ENCODE peak calls at places on chromosomes 11 and 22, in eight cellular contexts. R is HCT116, J is HepG2, I is H1, O is endothelial cell of umbilical vein, K is K562, Z is GM23338, E is GM12878. M is an unnamed sample. For H3K36me3, the result is how much of the 10 kb centered on the place peaks cover.

GRCh38 chr22:46862418-46863324 is 100.2 kb downstream of the TBC1D22A start:
- DNase-seq in O (no peak), R (no peak), K (no peak), Z (no peak), E (peak), J (no peak), I (no peak), M (no peak)

GRCh38 chr22:27614291-27615007 is 187.1 kb downstream of the MN1 start:
- DNase-seq in I (no peak), J (no peak), O (no peak), R (no peak), E (no peak), K (no peak), Z (no peak), M (no peak)

GRCh38 chr11:95067828-95068244 is 1.1 kb downstream of the SRSF8 start:
- DNase-seq in K (peak), O (no peak), R (no peak), Z (no peak), E (no peak), J (no peak), I (no peak), M (no peak)

GRCh38 chr11:76850815-76851214 is 9.9 kb upstream of the ACER3 start:
- DNase-seq in J (no peak), O (no peak), E (no peak), R (no peak), K (no peak), I (no peak), Z (no peak), M (no peak)

GRCh38 chr11:122731500-122731913 is 76.0 kb downstream of the UBASH3B start:
- DNase-seq in E (no peak), O (no peak), Z (no peak), K (no peak), I (no peak), R (no peak), J (peak), M (no peak)

GRCh38 chr11:78202733-78203167 is 14.0 kb downstream of the USP35 start:
- DNase-seq in I (no peak), J (peak), R (no peak), O (no peak), E (no peak), K (no peak), Z (no peak), M (no peak)

GRCh38 chr11:88454881-88455280 is 117.3 kb upstream of the CTSC start:
- DNase-seq in R (no peak), J (no peak), K (peak), E (no peak), O (no peak), Z (no peak), I (no peak), M (no peak)

GRCh38 chr11:44221486-44221885 is 88.5 kb downstream of the ALX4 start:
- DNase-seq in E (no peak), I (no peak), J (no peak), O (no peak), R (no peak), Z (no peak), K (no peak), M (no peak)

GRCh38 chr11:17598700-17599459 is 51.8 kb downstream of the OTOG start:
- DNase-seq in E (peak), J (peak), R (peak), Z (peak), K (peak), I (peak), O (peak), M (peak)

GRCh38 chr22:49632199-49633009 is 195.3 kb downstream of the BRD1 start:
- DNase-seq in E (no peak), Z (no peak), J (peak), R (peak), O (peak), I (peak), K (no peak), M (peak)

DNA sequence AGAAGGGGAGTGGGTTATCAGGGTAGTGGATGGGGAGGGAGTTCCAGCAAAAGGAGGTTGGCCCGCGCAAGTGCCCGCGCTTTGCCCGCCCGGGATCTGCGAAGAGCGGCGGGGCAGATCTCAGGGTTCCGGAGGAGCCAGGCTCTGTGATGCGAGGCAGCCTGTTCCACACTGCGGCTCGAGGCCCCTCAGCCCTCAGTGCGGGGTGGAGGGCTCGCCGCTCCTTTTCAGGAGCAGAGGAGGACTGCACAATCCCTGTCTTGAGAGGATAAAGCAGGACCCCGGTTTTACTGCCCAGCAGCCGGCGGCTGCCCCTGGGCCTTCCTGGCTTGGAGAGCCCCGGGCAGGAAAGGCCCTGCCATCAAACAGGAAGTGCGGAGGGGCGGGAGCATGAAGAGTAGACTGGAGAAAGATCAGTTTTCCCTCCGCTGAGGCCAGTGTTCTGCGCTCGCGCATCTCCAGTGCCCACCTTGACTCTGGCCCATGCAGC is 6.2 kb downstream of the SLC6A5 start:
- DNase-seq in E (no peak), K (no peak), R (no peak), I (no peak), O (no peak), Z (no peak), J (no peak), M (no peak)
- TF ChIP-seq EZH2 in E (no peak), K (no peak), R (no peak), I (no peak), O (no peak), Z (no peak), J (no peak), M (peak)

GRCh38 chr22:37696657-37697539 is at the start of gene TRIOBP:
- DNase-seq in O (peak), K (peak), E (peak), I (peak), J (no peak), R (peak), Z (peak), M (peak)

GRCh38 chr22:37692627-37693285 is 4.1 kb upstream of the TRIOBP start:
- DNase-seq in I (no peak), E (no peak), Z (no peak), R (no peak), O (no peak), J (no peak), K (no peak), M (no peak)

GRCh38 chr22:37686002-37686982 is at the start of gene NOL12:
- DNase-seq in I (peak), E (peak), Z (peak), O (peak), K (peak), J (peak), R (peak), M (peak)

GRCh38 chr22:37690407-37690806 is 4.3 kb downstream of the NOL12 start:
- DNase-seq in K (no peak), Z (no peak), J (no peak), I (no peak), E (no peak), R (no peak), O (no peak), M (no peak)

DNA sequence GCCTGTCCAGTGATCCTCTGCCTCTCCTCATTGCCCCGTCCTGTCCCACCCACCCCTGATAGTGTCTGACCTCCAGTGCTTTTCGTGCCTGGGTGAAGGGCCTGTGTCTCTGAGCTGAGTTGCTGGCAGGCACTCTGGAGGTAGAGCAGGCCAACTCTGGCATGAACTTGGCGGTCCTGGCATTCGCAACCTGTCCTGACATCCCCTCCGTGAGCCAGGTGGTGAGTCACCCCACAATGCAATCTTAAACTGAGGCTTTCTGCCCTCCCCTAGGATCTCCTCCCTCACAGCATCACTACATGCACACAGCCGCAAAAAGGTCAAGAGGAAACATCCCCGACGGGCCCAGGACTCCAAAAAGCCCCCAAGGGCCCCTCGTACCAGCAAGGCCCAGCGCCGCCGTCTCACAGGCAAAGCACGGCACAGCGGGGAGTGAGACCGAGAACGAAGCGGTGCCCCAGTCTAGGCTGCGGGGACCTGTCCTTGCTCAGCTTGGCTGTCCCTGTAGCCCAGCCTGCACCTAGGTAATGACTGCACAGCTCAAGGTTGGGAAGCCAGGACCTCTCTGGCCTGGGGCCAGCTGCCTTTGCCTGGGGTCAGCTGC is 4.9 kb downstream of the NOL12 start:
- DNase-seq in Z (no peak), I (no peak), K (no peak), E (no peak), J (no peak), O (no peak), R (no peak), M (no peak)
- TF ChIP-seq POLR2AphosphoS5 in Z (no peak), I (no peak), K (no peak), E (no peak), J (no peak), O (no peak), R (no peak), M (no peak)

DNA sequence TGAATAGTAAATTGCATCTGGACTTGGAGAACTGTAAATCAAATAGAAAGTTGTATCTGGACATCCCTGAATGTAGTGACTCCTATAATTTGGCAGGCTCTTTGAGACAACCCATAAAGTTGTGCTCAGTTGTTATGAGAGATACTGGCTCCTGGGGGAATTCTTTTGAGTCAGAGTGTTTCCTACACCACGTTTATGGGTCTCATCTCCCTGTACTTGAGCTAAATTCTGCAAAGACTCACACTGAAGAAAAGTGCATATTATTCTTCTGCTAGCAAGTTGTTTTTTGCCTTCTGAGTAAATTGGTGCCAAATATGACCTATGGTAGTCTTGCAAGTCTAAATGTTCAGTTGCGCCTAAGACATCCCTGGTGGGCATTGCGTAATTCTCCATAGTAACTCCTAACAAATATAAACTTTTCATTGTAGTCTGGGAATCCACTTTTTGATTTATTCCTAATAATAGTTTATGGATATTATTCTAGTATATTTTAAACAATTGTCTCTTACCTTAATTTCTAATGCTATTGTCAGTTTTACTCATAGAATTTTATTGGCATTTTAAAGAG is 5.0 kb downstream of the ZNF215 start:
- DNase-seq in Z (no peak), O (no peak), E (no peak), K (no peak), J (no peak), R (no peak), I (no peak), M (no peak)
- H3K36me3 ChIP-seq in Z (under half), O (under half), E (under half), K (half or more), J (under half), R (under half), I (under half), M (under half)

GRCh38 chr22:37386441-37386840 is 40.8 kb downstream of the ELFN2 start:
- DNase-seq in I (no peak), K (peak), Z (no peak), E (no peak), O (no peak), J (no peak), R (no peak), M (no peak)
- TF ChIP-seq EZH2 in I (no peak), K (no peak), Z (no peak), E (no peak), O (no peak), J (no peak), R (no peak), M (no peak)

GRCh38 chr11:64342869-64343739 is 3.1 kb downstream of the CCDC88B start:
- DNase-seq in J (no peak), O (no peak), K (no peak), Z (no peak), R (no peak), I (no peak), E (no peak), M (no peak)
- TF ChIP-seq POLR2AphosphoS5 in J (no peak), O (no peak), K (no peak), Z (no peak), R (no peak), I (no peak), E (no peak), M (no peak)